ENCODE peak calls at places on chromosomes 6 and 20, in eight cellular contexts. H, U, T, D, O, I, J and E are unnamed samples.

GRCh38 chr6:90900034-90900433 is 313.2 kb upstream of the MAP3K7 start:
- DNase-seq in D (no peak), H (no peak), O (no peak), J (no peak), I (no peak), T (no peak), U (no peak), E (no peak)

GRCh38 chr6:111823831-111824607 is 49.2 kb downstream of the FYN start:
- DNase-seq in O (peak; percentile 26), U (no peak), H (no peak), I (no peak), J (peak; percentile 93), T (no peak), D (no peak), E (no peak)

GRCh38 chr6:127550403-127550802 is 26.6 kb upstream of the C6orf58 start:
- DNase-seq in U (no peak), I (no peak), J (peak; percentile 68), D (no peak), T (no peak), O (no peak), H (no peak), E (no peak)

GRCh38 chr6:36131517-36132220 is 1.4 kb downstream of the MAPK13 start:
- DNase-seq in I (no peak), H (peak; percentile 22), T (no peak), D (peak; percentile 18), J (peak; percentile 78), U (peak; percentile 83), O (peak; percentile 15), E (peak; percentile 39)

GRCh38 chr6:127376685-127377084 is 33.3 kb upstream of the ECHDC1 start:
- DNase-seq in J (no peak), U (no peak), H (no peak), I (no peak), T (no peak), O (no peak), D (no peak), E (no peak)

GRCh38 chr6:139732451-139732850 is 358.0 kb upstream of the CITED2 start:
- DNase-seq in H (no peak), U (no peak), I (no peak), D (no peak), O (no peak), T (no peak), J (peak; percentile 93), E (peak; percentile 27)

GRCh38 chr6:142378138-142378875 is 76.5 kb downstream of the ADGRG6 start:
- DNase-seq in O (no peak), T (no peak), H (no peak), D (no peak), J (peak; percentile 88), I (no peak), U (peak; percentile 23), E (no peak)

GRCh38 chr20:46324960-46325703 is 16.8 kb upstream of the CDH22 start:
- DNase-seq in H (no peak), T (no peak), D (no peak), O (no peak), I (no peak), U (peak; percentile 55), J (peak; percentile 45), E (no peak)

GRCh38 chr6:37056439-37057127 is 51.1 kb downstream of the FGD2 start:
- DNase-seq in T (no peak), D (no peak), U (no peak), I (no peak), O (no peak), H (no peak), J (peak; percentile 38), E (no peak)